ENCODE peak calls at places on chromosomes 7 and 10, in four cellular contexts. I is heart left ventricle, V is MM.1S, H is OCI-LY7. J is an unnamed sample.
A peak's percentile ranks its signal among the peaks of the same experiment; 100 is the strongest.

GRCh38 chr7:138948403-138948802 is 32.8 kb downstream of the KIAA1549 start:
- DNase-seq in I (no peak), V (no peak), H (no peak), J (peak; percentile 58)

GRCh38 chr7:69002416-69002815 is 595.9 kb upstream of the AUTS2 start:
- DNase-seq in I (no peak), V (no peak), H (no peak), J (no peak)

GRCh38 chr7:122482212-122482611 is 177.7 kb upstream of the FEZF1 start:
- DNase-seq in I (no peak), V (no peak), H (no peak), J (no peak)

GRCh38 chr10:69885379-69886156 is 83.9 kb downstream of the COL13A1 start:
- DNase-seq in I (no peak), V (no peak), H (peak; percentile 6), J (no peak)

GRCh38 chr10:70651661-70652060 is 20.6 kb upstream of the ADAMTS14 start:
- DNase-seq in I (no peak), V (no peak), H (peak; percentile 92), J (peak; percentile 30)

GRCh38 chr10:111392910-111393309 is 316.1 kb downstream of the ADRA2A start:
- DNase-seq in I (no peak), V (no peak), H (no peak), J (no peak)

GRCh38 chr7:36967387-36967786 is 243.1 kb upstream of the AOAH start:
- DNase-seq in I (peak; percentile 63), V (peak; percentile 29), H (peak; percentile 45), J (peak; percentile 38)

GRCh38 chr7:16644624-16644986 is 949 bp downstream of the ANKMY2 start:
- DNase-seq in I (peak; percentile 53), V (peak; percentile 7), H (peak; percentile 55), J (peak; percentile 13)

GRCh38 chr7:17234398-17235021 is 63.9 kb upstream of the AHR start:
- DNase-seq in I (peak; percentile 25), V (peak; percentile 63), H (no peak), J (peak; percentile 89)

GRCh38 chr7:158778476-158778875 is 50.8 kb downstream of the ESYT2 start:
- DNase-seq in I (no peak), V (no peak), H (no peak), J (no peak)

GRCh38 chr10:80670774-80671173 is 133.1 kb downstream of the SH2D4B start:
- DNase-seq in I (no peak), V (no peak), H (no peak), J (no peak)

GRCh38 chr10:124387078-124387874 is 31.4 kb downstream of the OAT start:
- DNase-seq in I (no peak), V (no peak), H (peak; percentile 14), J (no peak)

GRCh38 chr10:95331596-95332130 is 40.9 kb upstream of the PDLIM1 start:
- DNase-seq in I (no peak), V (no peak), H (no peak), J (no peak)

GRCh38 chr7:70788276-70788675 is 343.7 kb upstream of the GALNT17 start:
- DNase-seq in I (no peak), V (no peak), H (no peak), J (no peak)

GRCh38 chr10:101214446-101215396 is 14.5 kb downstream of the LBX1 start:
- DNase-seq in I (peak; percentile 65), V (peak; percentile 78), H (peak; percentile 81), J (peak; percentile 73)

GRCh38 chr10:4391683-4392082 is 434.3 kb upstream of the AKR1E2 start:
- DNase-seq in I (no peak), V (no peak), H (peak; percentile 1), J (peak; percentile 1)

GRCh38 chr7:143172354-143172753 is 10.9 kb upstream of the TAS2R39 start:
- DNase-seq in I (no peak), V (peak; percentile 89), H (no peak), J (no peak)
- H3K4me3 ChIP-seq in I (no peak overlapping the region), V (peak overlapping the region; percentile 53), H (no peak overlapping the region), J (no peak overlapping the region)

DNA sequence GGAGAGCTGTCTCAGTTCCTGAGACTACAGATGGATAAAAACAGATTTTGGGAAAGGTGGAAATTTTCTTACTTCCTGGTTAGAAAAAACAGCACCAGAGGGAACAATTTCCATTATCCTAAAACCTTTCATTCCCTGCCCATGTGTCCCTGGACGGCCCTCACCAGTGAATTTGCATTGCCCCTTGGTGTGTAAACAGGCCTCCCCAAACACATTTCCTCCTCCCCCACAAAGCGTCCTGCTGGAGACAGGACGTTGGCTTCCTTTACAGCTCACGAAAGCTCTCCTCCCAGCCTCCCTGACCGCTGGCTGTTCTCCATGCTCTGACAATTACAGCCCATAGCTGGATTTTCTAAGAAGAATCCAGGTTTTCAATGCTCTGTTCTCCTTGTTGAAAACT is 724.2 kb upstream of the CELF2 start:
- DNase-seq in I (peak; percentile 38), V (no peak), H (no peak), J (no peak)
- H3K4me3 ChIP-seq in I (peak overlapping the region; percentile 9), V (no peak overlapping the region), H (no peak overlapping the region), J (no peak overlapping the region)

GRCh38 chr10:596725-597345 is 92.6 kb downstream of the DIP2C start:
- DNase-seq in I (no peak), V (no peak), H (no peak), J (no peak)

GRCh38 chr10:600234-600633 is 89.2 kb downstream of the DIP2C start:
- DNase-seq in I (no peak), V (no peak), H (no peak), J (no peak)

GRCh38 chr10:597976-598375 is 91.5 kb downstream of the DIP2C start:
- DNase-seq in I (no peak), V (no peak), H (no peak), J (no peak)

GRCh38 chr10:599767-600166 is 89.7 kb downstream of the DIP2C start:
- DNase-seq in I (no peak), V (no peak), H (no peak), J (no peak)

GRCh38 chr10:598415-599170 is 90.9 kb downstream of the DIP2C start:
- DNase-seq in I (no peak), V (no peak), H (no peak), J (no peak)
- H3K4me3 ChIP-seq in I (no peak overlapping the region), V (no peak overlapping the region), H (no peak overlapping the region), J (no peak overlapping the region)

DNA sequence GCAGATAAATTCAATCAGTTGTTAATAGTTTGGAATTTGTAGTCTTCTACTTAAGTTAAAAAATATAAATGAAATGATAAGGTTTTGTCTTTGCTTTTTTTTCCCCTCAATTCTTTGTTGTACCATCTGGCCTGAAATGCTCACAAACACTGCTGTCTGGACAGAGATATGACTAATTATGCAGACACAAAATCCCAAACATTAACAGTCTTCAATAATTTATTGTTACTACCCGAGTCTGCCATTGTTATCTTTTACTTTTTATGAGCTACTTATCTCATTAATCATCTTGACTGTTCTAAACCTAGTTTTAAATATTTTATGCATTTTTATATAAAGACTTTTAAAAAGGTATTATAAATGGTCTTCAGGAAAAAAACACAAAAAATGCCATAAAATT is 64.7 kb upstream of the THSD7A start:
- DNase-seq in I (no peak), V (no peak), H (no peak), J (no peak)
- H3K4me3 ChIP-seq in I (no peak overlapping the region), V (no peak overlapping the region), H (no peak overlapping the region), J (no peak overlapping the region)

GRCh38 chr10:117005454-117006055 is 568 bp upstream of the SHTN1 start:
- DNase-seq in I (no peak), V (no peak), H (no peak), J (no peak)
- H3K4me3 ChIP-seq in I (peak overlapping the region; percentile 69), V (peak overlapping the region; percentile 80), H (no peak overlapping the region), J (no peak overlapping the region)

GRCh38 chr7:151633516-151633812 is 113.8 kb upstream of the RHEB start:
- DNase-seq in I (no peak), V (no peak), H (no peak), J (no peak)
- H3K4me3 ChIP-seq in I (no peak overlapping the region), V (peak overlapping the region; percentile 74), H (no peak overlapping the region), J (no peak overlapping the region)

DNA sequence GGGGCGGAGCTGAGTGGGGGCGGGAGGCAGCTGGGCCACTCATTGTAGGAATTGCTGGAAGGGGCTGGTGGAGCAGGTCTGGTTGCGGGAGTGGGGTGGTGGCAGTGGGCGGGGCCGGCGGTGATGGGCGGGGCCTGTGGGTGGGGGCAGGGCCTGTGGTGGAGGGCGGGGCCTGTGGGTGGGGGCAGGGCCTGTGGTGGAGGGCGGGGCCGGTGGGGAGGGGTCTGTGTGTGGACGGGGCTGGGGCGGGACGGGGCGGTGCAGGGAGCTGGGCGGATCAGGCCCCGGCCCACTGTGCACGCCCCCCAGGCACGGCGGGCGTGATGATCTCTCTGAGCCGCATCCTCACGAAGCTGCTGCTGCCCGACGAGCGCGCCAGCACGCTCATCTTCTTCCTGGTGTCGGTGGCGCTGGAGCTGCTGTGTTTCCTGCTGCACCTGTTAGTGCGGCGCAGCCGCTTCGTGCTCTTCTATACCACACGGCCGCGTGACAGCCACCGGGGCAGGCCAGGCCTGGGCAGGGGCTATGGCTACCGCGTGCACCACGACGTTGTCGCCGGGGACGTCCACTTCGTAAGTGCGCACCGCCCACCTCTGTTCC is 14.0 kb downstream of the SLC29A4 start:
- DNase-seq in I (no peak), V (no peak), H (peak; percentile 69), J (peak; percentile 57)
- H3K4me3 ChIP-seq in I (no peak overlapping the region), V (no peak overlapping the region), H (peak overlapping the region; percentile 57), J (peak overlapping the region; percentile 23)

DNA sequence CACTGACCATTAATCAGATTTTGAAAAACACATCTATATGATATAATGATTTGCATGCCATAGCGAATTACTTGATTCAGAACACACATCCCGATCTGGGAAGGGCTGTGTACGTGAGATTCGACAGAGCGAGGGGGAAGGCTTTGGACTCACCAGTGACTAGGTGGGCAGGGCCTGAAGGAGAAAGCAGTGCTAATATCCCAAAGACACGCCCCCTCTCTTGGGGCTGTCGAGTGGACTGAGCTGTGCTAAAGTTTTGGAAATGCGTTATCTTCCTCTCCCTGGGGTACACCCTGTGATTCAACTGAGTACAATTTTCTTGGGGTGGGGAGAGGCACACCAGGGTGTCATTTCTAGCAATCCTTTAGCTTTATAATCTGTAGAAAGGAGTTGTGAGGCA is 1.8 kb downstream of the LRRC17 start:
- DNase-seq in I (peak; percentile 72), V (no peak), H (no peak), J (no peak)
- H3K4me3 ChIP-seq in I (peak overlapping the region; percentile 31), V (no peak overlapping the region), H (no peak overlapping the region), J (no peak overlapping the region)

DNA sequence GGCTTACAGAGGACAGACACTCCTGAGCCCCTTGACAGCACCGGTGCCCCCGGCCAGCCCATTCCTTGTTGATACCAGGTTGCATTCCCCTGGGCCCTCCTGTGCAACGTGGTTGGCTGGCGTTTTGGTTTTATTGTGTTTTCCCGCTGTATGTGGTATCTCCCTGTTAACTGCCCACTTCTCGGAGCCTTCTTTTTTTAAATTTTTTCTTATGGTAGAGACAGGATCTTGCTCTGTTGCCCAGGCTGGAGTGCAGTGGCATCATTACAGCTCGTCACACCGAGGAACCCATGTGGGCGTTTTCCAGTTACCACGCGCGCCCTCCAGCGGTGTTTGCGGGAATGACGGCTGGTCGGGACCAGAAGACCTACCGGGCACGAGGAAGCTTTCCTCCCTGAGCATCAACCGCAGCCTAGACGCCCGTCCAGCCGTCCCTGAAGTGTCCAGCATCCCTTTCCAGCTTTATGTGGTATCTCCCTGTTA is 16.9 kb upstream of the ZFAND2A start:
- DNase-seq in I (peak; percentile 50), V (peak; percentile 76), H (peak; percentile 83), J (peak; percentile 79)
- H3K4me3 ChIP-seq in I (no peak overlapping the region), V (no peak overlapping the region), H (no peak overlapping the region), J (no peak overlapping the region)